ENCODE peak calls at places on chromosomes 4 and X, in five cellular contexts. J, G, I, U and Y are unnamed samples.

GRCh38 chr4:56345461-56345860 is 41.8 kb downstream of the AASDH start:
- DNase-seq in G (no peak), J (no peak), U (no peak), I (no peak), Y (no peak)

GRCh38 chr4:152628128-152628527 is 51.7 kb downstream of the TMEM154 start:
- DNase-seq in U (no peak), J (no peak), I (no peak), G (no peak), Y (no peak)

GRCh38 chr4:39042365-39042764 is 10.2 kb upstream of the TMEM156 start:
- DNase-seq in J (no peak), U (no peak), I (no peak), G (no peak), Y (no peak)

GRCh38 chrX:110118535-110118934 is 115.6 kb downstream of the TMEM164 start:
- DNase-seq in G (no peak), U (no peak), I (no peak), J (no peak), Y (no peak)

GRCh38 chr4:38155589-38156294 is 195.5 kb downstream of the PTTG2 start:
- DNase-seq in G (no peak), U (no peak), I (no peak), J (no peak), Y (no peak)

GRCh38 chr4:84677093-84677492 is 94.2 kb downstream of the CDS1 start:
- DNase-seq in G (no peak), J (no peak), I (no peak), U (no peak), Y (no peak)

GRCh38 chr4:40367451-40367850 is 32.3 kb downstream of the CHRNA9 start:
- DNase-seq in G (no peak), J (no peak), U (no peak), I (no peak), Y (no peak)

GRCh38 chrX:40539214-40540142 is 41.3 kb upstream of the ATP6AP2 start:
- DNase-seq in G (peak), U (no peak), I (peak), J (peak), Y (peak)

GRCh38 chr4:24262616-24263015 is 321.7 kb downstream of the DHX15 start:
- DNase-seq in G (peak), I (no peak), U (no peak), J (no peak), Y (no peak)

GRCh38 chrX:331145-331771 is 12.7 kb upstream of the GTPBP6 start:
- DNase-seq in J (no peak), G (peak), U (no peak), I (peak), Y (no peak)

GRCh38 chrX:10106801-10107200 is 50.0 kb upstream of the CLCN4 start:
- DNase-seq in J (peak), I (no peak), U (no peak), G (no peak), Y (no peak)

GRCh38 chr4:56372774-56373173 is 14.5 kb downstream of the AASDH start:
- DNase-seq in U (no peak), I (no peak), G (no peak), J (no peak), Y (no peak)

GRCh38 chr4:71050809-71051208 is 57.4 kb downstream of the DCK start:
- DNase-seq in G (no peak), J (no peak), U (no peak), I (no peak), Y (no peak)
- TF ChIP-seq CTCF in G (no peak), J (no peak), U (no peak), I (no peak), Y (peak)

DNA sequence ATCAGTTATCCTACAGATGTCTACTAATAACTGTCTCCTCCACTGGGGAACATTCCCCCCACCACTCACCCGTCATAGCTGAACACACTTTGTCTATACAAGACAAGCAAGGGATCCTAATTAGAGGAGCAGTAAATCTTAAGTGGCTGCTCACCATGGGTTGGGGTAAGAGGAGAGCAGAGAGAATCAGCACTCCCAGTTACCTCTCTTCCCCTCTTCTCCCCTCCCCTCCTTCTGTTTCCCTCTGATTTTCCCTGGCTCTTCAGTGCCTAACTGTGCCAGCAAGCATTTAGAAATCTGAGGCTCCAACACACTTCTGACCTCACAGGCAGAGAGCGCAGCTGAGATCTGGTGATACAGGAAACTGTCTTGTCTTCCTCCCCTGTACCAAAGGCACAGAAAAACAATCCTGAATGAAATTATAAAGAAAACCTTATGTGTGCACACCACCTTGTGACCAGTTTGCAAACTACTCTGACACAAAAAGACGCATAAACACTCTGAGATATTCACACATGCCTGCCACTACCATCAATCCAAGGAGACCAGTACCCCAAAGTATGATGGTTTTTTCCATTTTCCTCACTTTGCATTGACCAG is 82.5 kb upstream of the SMIM10 start:
- DNase-seq in G (peak), I (no peak), J (no peak), U (no peak), Y (no peak)
- TF ChIP-seq CTCF in G (peak), I (peak), J (no peak), U (no peak), Y (peak)

GRCh38 chr4:113761682-113762060 is at the start of gene CAMK2D:
- DNase-seq in J (peak), U (no peak), I (peak), G (peak), Y (peak)
- TF ChIP-seq CTCF in J (peak), U (peak), I (peak), G (peak), Y (peak)

GRCh38 chrX:67725471-67725870 is 181.7 kb downstream of the AR start:
- DNase-seq in J (no peak), G (no peak), U (peak), I (no peak), Y (no peak)

GRCh38 chrX:67727576-67727975 is 183.8 kb downstream of the AR start:
- DNase-seq in J (no peak), I (no peak), G (no peak), U (no peak), Y (no peak)

GRCh38 chrX:67726028-67726427 is 182.2 kb downstream of the AR start:
- DNase-seq in J (no peak), I (no peak), G (no peak), U (no peak), Y (no peak)

GRCh38 chrX:67723580-67724351 is 179.9 kb downstream of the AR start:
- DNase-seq in G (no peak), U (no peak), I (no peak), J (no peak), Y (no peak)

GRCh38 chrX:67724359-67725110 is 180.7 kb downstream of the AR start:
- DNase-seq in U (no peak), I (no peak), J (no peak), G (peak), Y (no peak)
- TF ChIP-seq CTCF in U (no peak), I (no peak), J (no peak), G (peak), Y (no peak)

GRCh38 chr4:26084414-26084813 is 170.4 kb downstream of the SMIM20 start:
- DNase-seq in J (no peak), G (no peak), U (no peak), I (no peak), Y (no peak)
- TF ChIP-seq CTCF in J (no peak), G (no peak), U (no peak), I (peak), Y (no peak)

GRCh38 chr4:183758006-183758734 is 99.1 kb downstream of the TRAPPC11 start:
- DNase-seq in I (peak), G (no peak), U (no peak), J (no peak), Y (no peak)
- TF ChIP-seq CTCF in I (peak), G (peak), U (peak), J (no peak), Y (peak)

GRCh38 chrX:34299451-34299967 is 167.4 kb upstream of the FAM47A start:
- DNase-seq in J (no peak), I (no peak), U (no peak), G (no peak), Y (no peak)
- TF ChIP-seq CTCF in J (no peak), I (no peak), U (no peak), G (no peak), Y (no peak)

DNA sequence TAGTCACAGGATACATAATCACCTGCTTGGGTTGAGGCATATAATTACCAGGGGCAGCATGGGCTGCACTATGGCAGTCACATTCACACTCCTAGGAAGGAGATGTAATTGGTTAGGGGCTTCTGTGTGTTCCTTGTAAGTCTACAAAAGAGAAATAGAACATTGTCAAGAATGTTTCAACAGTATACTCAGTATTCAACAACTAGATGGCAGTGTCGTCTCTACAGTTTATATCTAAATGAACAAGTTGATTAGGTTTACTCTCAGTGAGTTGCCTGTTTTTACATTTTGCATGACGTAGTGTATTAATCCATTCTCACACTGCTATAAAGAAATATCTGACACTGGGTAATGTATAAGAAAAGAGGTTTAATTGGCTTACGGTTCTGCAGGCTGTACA is 50.5 kb upstream of the RAB33B start:
- DNase-seq in G (no peak), U (no peak), I (no peak), J (no peak), Y (no peak)
- TF ChIP-seq CTCF in G (no peak), U (no peak), I (peak), J (no peak), Y (no peak)

GRCh38 chr4:184282251-184282713 is 64.6 kb upstream of the ENPP6 start:
- DNase-seq in U (no peak), J (peak), I (peak), G (no peak), Y (no peak)
- TF ChIP-seq CTCF in U (no peak), J (peak), I (peak), G (no peak), Y (peak)